ENCODE peak calls at places on chromosome 15, in eight cellular contexts. One of them, this sample, is unnamed. For H3K36me3, the result is how much of the 10 kb centered on the place peaks cover.

GRCh38 chr15:76576526-76577279 is 240.1 kb downstream of the ISL2 start:
- DNase-seq in endothelial cell of umbilical vein: peak
- DNase-seq in iPS DF 6.9: no peak
- DNase-seq in left ventricle myocardium inferior: peak
- DNase-seq in mucosa of descending colon: peak
- DNase-seq in transverse colon: peak
- DNase-seq in cardiac muscle cell: peak
- DNase-seq in hepatocyte: peak
- DNase-seq in this sample: peak

GRCh38 chr15:44193651-44194396 is 1.2 kb downstream of the FRMD5 start:
- DNase-seq in endothelial cell of umbilical vein: peak
- DNase-seq in transverse colon: no peak
- DNase-seq in left ventricle myocardium inferior: no peak
- DNase-seq in hepatocyte: peak
- DNase-seq in mucosa of descending colon: peak
- DNase-seq in cardiac muscle cell: peak
- DNase-seq in iPS DF 6.9: no peak
- DNase-seq in this sample: no peak

GRCh38 chr15:33145447-33145846 is 49.1 kb downstream of the FMN1 start:
- DNase-seq in iPS DF 6.9: no peak
- DNase-seq in hepatocyte: no peak
- DNase-seq in mucosa of descending colon: no peak
- DNase-seq in cardiac muscle cell: no peak
- DNase-seq in left ventricle myocardium inferior: no peak
- DNase-seq in transverse colon: no peak
- DNase-seq in endothelial cell of umbilical vein: no peak
- DNase-seq in this sample: no peak

GRCh38 chr15:67115567-67115966 is 50.2 kb downstream of the SMAD3 start:
- DNase-seq in mucosa of descending colon: no peak
- DNase-seq in left ventricle myocardium inferior: no peak
- DNase-seq in transverse colon: no peak
- DNase-seq in iPS DF 6.9: no peak
- DNase-seq in cardiac muscle cell: no peak
- DNase-seq in hepatocyte: no peak
- DNase-seq in endothelial cell of umbilical vein: no peak
- DNase-seq in this sample: no peak

GRCh38 chr15:91291673-91292072 is 191.6 kb downstream of the SV2B start:
- DNase-seq in iPS DF 6.9: peak
- DNase-seq in left ventricle myocardium inferior: no peak
- DNase-seq in mucosa of descending colon: no peak
- DNase-seq in cardiac muscle cell: no peak
- DNase-seq in endothelial cell of umbilical vein: no peak
- DNase-seq in transverse colon: no peak
- DNase-seq in hepatocyte: no peak
- DNase-seq in this sample: no peak

GRCh38 chr15:51076898-51077564 is 17.7 kb downstream of the TNFAIP8L3 start:
- DNase-seq in hepatocyte: no peak
- DNase-seq in cardiac muscle cell: no peak
- DNase-seq in mucosa of descending colon: peak
- DNase-seq in transverse colon: peak
- DNase-seq in endothelial cell of umbilical vein: no peak
- DNase-seq in left ventricle myocardium inferior: peak
- DNase-seq in iPS DF 6.9: no peak
- DNase-seq in this sample: no peak

GRCh38 chr15:93028111-93028631 is 60.8 kb downstream of the RGMA start:
- DNase-seq in iPS DF 6.9: no peak
- DNase-seq in hepatocyte: no peak
- DNase-seq in left ventricle myocardium inferior: no peak
- DNase-seq in mucosa of descending colon: no peak
- DNase-seq in cardiac muscle cell: no peak
- DNase-seq in endothelial cell of umbilical vein: no peak
- DNase-seq in transverse colon: no peak
- DNase-seq in this sample: no peak

GRCh38 chr15:49752517-49752916 is 131.7 kb downstream of the DTWD1 start:
- DNase-seq in iPS DF 6.9: no peak
- DNase-seq in left ventricle myocardium inferior: no peak
- DNase-seq in hepatocyte: no peak
- DNase-seq in cardiac muscle cell: no peak
- DNase-seq in endothelial cell of umbilical vein: no peak
- DNase-seq in mucosa of descending colon: no peak
- DNase-seq in transverse colon: no peak
- DNase-seq in this sample: no peak

GRCh38 chr15:89167267-89168176 is 53.9 kb downstream of the RLBP1 start:
- DNase-seq in transverse colon: no peak
- DNase-seq in hepatocyte: peak
- DNase-seq in endothelial cell of umbilical vein: peak
- DNase-seq in mucosa of descending colon: no peak
- DNase-seq in iPS DF 6.9: no peak
- DNase-seq in left ventricle myocardium inferior: no peak
- DNase-seq in cardiac muscle cell: peak
- DNase-seq in this sample: peak

GRCh38 chr15:36175181-36175750 is 404.2 kb upstream of the CDIN1 start:
- DNase-seq in hepatocyte: no peak
- DNase-seq in left ventricle myocardium inferior: no peak
- DNase-seq in transverse colon: no peak
- DNase-seq in cardiac muscle cell: no peak
- DNase-seq in iPS DF 6.9: no peak
- DNase-seq in mucosa of descending colon: no peak
- DNase-seq in endothelial cell of umbilical vein: no peak
- DNase-seq in this sample: no peak

GRCh38 chr15:69148465-69148864 is 12.0 kb upstream of the GLCE start:
- DNase-seq in left ventricle myocardium inferior: no peak
- DNase-seq in endothelial cell of umbilical vein: no peak
- DNase-seq in transverse colon: no peak
- DNase-seq in iPS DF 6.9: no peak
- DNase-seq in hepatocyte: no peak
- DNase-seq in cardiac muscle cell: no peak
- DNase-seq in mucosa of descending colon: no peak
- DNase-seq in this sample: no peak

GRCh38 chr15:42427429-42428223 is 63.3 kb downstream of the ZNF106 start:
- DNase-seq in iPS DF 6.9: no peak
- DNase-seq in endothelial cell of umbilical vein: no peak
- DNase-seq in cardiac muscle cell: no peak
- DNase-seq in hepatocyte: no peak
- DNase-seq in mucosa of descending colon: no peak
- DNase-seq in left ventricle myocardium inferior: no peak
- DNase-seq in transverse colon: no peak
- DNase-seq in this sample: no peak

GRCh38 chr15:79970921-79971434 is at the start of gene BCL2A1:
- DNase-seq in hepatocyte: peak
- DNase-seq in cardiac muscle cell: no peak
- DNase-seq in transverse colon: peak
- DNase-seq in left ventricle myocardium inferior: no peak
- DNase-seq in iPS DF 6.9: no peak
- DNase-seq in endothelial cell of umbilical vein: peak
- DNase-seq in mucosa of descending colon: peak
- DNase-seq in this sample: no peak

GRCh38 chr15:34160735-34161134 is 49.2 kb downstream of the KATNBL1 start:
- DNase-seq in endothelial cell of umbilical vein: no peak
- DNase-seq in cardiac muscle cell: no peak
- DNase-seq in transverse colon: no peak
- DNase-seq in left ventricle myocardium inferior: no peak
- DNase-seq in hepatocyte: no peak
- DNase-seq in iPS DF 6.9: no peak
- DNase-seq in mucosa of descending colon: no peak
- DNase-seq in this sample: no peak

GRCh38 chr15:60096157-60096556 is 92.0 kb downstream of the FOXB1 start:
- DNase-seq in transverse colon: no peak
- DNase-seq in cardiac muscle cell: no peak
- DNase-seq in mucosa of descending colon: no peak
- DNase-seq in iPS DF 6.9: no peak
- DNase-seq in hepatocyte: no peak
- DNase-seq in endothelial cell of umbilical vein: no peak
- DNase-seq in left ventricle myocardium inferior: no peak
- DNase-seq in this sample: no peak

GRCh38 chr15:95644476-95644875 is 686.0 kb upstream of the NR2F2 start:
- DNase-seq in left ventricle myocardium inferior: no peak
- DNase-seq in mucosa of descending colon: no peak
- DNase-seq in iPS DF 6.9: no peak
- DNase-seq in transverse colon: no peak
- DNase-seq in endothelial cell of umbilical vein: no peak
- DNase-seq in cardiac muscle cell: no peak
- DNase-seq in hepatocyte: no peak
- DNase-seq in this sample: no peak

GRCh38 chr15:52660192-52660591 is 19.0 kb downstream of the ATOSA start:
- DNase-seq in mucosa of descending colon: no peak
- DNase-seq in left ventricle myocardium inferior: no peak
- DNase-seq in endothelial cell of umbilical vein: no peak
- DNase-seq in iPS DF 6.9: no peak
- DNase-seq in hepatocyte: no peak
- DNase-seq in cardiac muscle cell: no peak
- DNase-seq in transverse colon: no peak
- DNase-seq in this sample: no peak

DNA sequence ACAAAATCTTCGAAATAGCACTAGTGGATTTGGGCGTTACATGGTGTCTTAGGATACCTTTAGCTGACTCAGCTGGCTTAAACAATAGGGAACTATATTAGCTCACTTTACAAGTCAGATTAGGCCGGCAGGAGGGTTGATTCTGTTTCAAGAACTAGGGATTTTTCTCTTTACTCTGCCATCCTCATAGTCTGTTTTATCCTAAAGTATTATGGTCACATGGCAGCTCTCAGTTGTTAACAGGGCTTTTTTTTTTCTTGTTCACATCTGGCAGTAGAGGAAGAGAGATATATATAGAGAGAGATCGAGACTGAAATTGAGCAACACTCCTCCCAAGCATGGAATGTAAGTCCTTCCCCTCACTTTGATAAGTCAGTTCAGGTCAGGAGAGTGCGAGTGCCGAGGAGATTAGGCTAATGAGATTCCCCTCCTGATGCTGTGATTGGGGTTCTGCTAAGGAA is 32.9 kb downstream of the CHP1 start:
- DNase-seq in mucosa of descending colon: no peak
- DNase-seq in transverse colon: no peak
- DNase-seq in endothelial cell of umbilical vein: no peak
- DNase-seq in hepatocyte: peak
- DNase-seq in iPS DF 6.9: no peak
- DNase-seq in cardiac muscle cell: peak
- DNase-seq in left ventricle myocardium inferior: no peak
- DNase-seq in this sample: no peak
- H3K36me3 ChIP-seq in mucosa of descending colon: under half
- H3K36me3 ChIP-seq in transverse colon: under half
- H3K36me3 ChIP-seq in endothelial cell of umbilical vein: under half
- H3K36me3 ChIP-seq in hepatocyte: under half
- H3K36me3 ChIP-seq in iPS DF 6.9: under half
- H3K36me3 ChIP-seq in cardiac muscle cell: under half
- H3K36me3 ChIP-seq in left ventricle myocardium inferior: half or more
- H3K36me3 ChIP-seq in this sample: under half

DNA sequence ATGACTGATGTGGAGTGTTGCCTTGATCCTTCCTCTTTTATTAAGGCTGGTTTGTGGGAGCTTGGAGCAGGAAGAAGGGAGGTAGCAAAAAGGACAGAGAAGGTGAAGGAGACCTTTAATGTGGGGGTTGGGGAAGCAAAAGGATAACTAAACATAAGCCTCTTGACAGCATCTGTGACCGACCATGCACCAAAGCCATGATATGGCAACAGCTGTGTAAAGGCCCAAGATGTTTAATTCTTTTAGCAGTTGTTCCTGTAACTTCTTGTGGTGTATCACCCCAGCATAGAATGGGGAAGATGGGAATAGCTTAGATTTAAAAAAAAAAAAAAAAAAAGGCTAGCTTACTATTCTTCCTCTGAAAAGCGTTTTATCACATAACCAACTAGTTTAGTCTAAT is 194.7 kb downstream of the KLHL25 start:
- DNase-seq in iPS DF 6.9: no peak
- DNase-seq in transverse colon: no peak
- DNase-seq in hepatocyte: no peak
- DNase-seq in cardiac muscle cell: no peak
- DNase-seq in endothelial cell of umbilical vein: no peak
- DNase-seq in mucosa of descending colon: no peak
- DNase-seq in left ventricle myocardium inferior: no peak
- DNase-seq in this sample: no peak
- H3K36me3 ChIP-seq in iPS DF 6.9: under half
- H3K36me3 ChIP-seq in transverse colon: under half
- H3K36me3 ChIP-seq in hepatocyte: under half
- H3K36me3 ChIP-seq in cardiac muscle cell: under half
- H3K36me3 ChIP-seq in endothelial cell of umbilical vein: under half
- H3K36me3 ChIP-seq in mucosa of descending colon: under half
- H3K36me3 ChIP-seq in left ventricle myocardium inferior: under half
- H3K36me3 ChIP-seq in this sample: under half

GRCh38 chr15:72727154-72727553 is 41.1 kb downstream of the BBS4 start:
- DNase-seq in transverse colon: no peak
- DNase-seq in hepatocyte: no peak
- DNase-seq in left ventricle myocardium inferior: no peak
- DNase-seq in iPS DF 6.9: no peak
- DNase-seq in cardiac muscle cell: no peak
- DNase-seq in endothelial cell of umbilical vein: no peak
- DNase-seq in mucosa of descending colon: no peak
- DNase-seq in this sample: no peak

GRCh38 chr15:72724028-72724427 is 38.0 kb downstream of the BBS4 start:
- DNase-seq in left ventricle myocardium inferior: no peak
- DNase-seq in mucosa of descending colon: no peak
- DNase-seq in cardiac muscle cell: no peak
- DNase-seq in transverse colon: no peak
- DNase-seq in endothelial cell of umbilical vein: no peak
- DNase-seq in iPS DF 6.9: no peak
- DNase-seq in hepatocyte: no peak
- DNase-seq in this sample: no peak

GRCh38 chr15:72725446-72725845 is 39.4 kb downstream of the BBS4 start:
- DNase-seq in transverse colon: no peak
- DNase-seq in left ventricle myocardium inferior: no peak
- DNase-seq in mucosa of descending colon: no peak
- DNase-seq in endothelial cell of umbilical vein: no peak
- DNase-seq in hepatocyte: no peak
- DNase-seq in cardiac muscle cell: no peak
- DNase-seq in iPS DF 6.9: no peak
- DNase-seq in this sample: no peak

GRCh38 chr15:72732554-72732953 is 46.5 kb downstream of the BBS4 start:
- DNase-seq in left ventricle myocardium inferior: no peak
- DNase-seq in mucosa of descending colon: no peak
- DNase-seq in endothelial cell of umbilical vein: no peak
- DNase-seq in hepatocyte: no peak
- DNase-seq in iPS DF 6.9: no peak
- DNase-seq in transverse colon: no peak
- DNase-seq in cardiac muscle cell: no peak
- DNase-seq in this sample: no peak

GRCh38 chr15:72728821-72729220 is 42.8 kb downstream of the BBS4 start:
- DNase-seq in endothelial cell of umbilical vein: no peak
- DNase-seq in mucosa of descending colon: no peak
- DNase-seq in iPS DF 6.9: no peak
- DNase-seq in left ventricle myocardium inferior: no peak
- DNase-seq in hepatocyte: no peak
- DNase-seq in cardiac muscle cell: no peak
- DNase-seq in transverse colon: no peak
- DNase-seq in this sample: no peak
- H3K36me3 ChIP-seq in endothelial cell of umbilical vein: under half
- H3K36me3 ChIP-seq in mucosa of descending colon: under half
- H3K36me3 ChIP-seq in iPS DF 6.9: under half
- H3K36me3 ChIP-seq in left ventricle myocardium inferior: half or more
- H3K36me3 ChIP-seq in hepatocyte: under half
- H3K36me3 ChIP-seq in cardiac muscle cell: under half
- H3K36me3 ChIP-seq in transverse colon: under half
- H3K36me3 ChIP-seq in this sample: under half

DNA sequence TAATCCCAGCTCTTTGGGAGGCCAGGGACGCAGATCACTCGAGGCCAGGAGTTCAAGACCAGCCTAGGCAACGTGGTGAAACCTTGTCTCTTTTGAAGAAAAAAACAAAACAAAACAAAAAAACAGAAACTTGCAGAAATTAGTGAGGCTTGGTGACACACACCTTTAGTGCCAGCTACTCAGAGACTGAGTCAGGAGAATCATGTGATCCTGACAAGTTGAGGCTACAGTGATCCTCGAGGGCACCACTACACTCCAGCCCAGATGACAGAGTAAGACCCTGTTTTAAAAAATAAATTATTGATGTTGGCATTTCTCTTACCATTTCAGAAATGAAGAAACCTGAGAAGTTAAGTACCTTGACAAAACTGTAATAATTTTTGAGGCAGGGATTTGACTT is 44.6 kb upstream of the CCNB2 start:
- DNase-seq in endothelial cell of umbilical vein: no peak
- DNase-seq in mucosa of descending colon: no peak
- DNase-seq in iPS DF 6.9: no peak
- DNase-seq in cardiac muscle cell: no peak
- DNase-seq in transverse colon: no peak
- DNase-seq in left ventricle myocardium inferior: no peak
- DNase-seq in hepatocyte: no peak
- DNase-seq in this sample: no peak
- H3K36me3 ChIP-seq in endothelial cell of umbilical vein: under half
- H3K36me3 ChIP-seq in mucosa of descending colon: under half
- H3K36me3 ChIP-seq in iPS DF 6.9: under half
- H3K36me3 ChIP-seq in cardiac muscle cell: half or more
- H3K36me3 ChIP-seq in transverse colon: under half
- H3K36me3 ChIP-seq in left ventricle myocardium inferior: half or more
- H3K36me3 ChIP-seq in hepatocyte: under half
- H3K36me3 ChIP-seq in this sample: under half

This sample was measured in thoracic aorta.